ENCODE peak calls at places on chromosomes 2 and 18, in nine cellular contexts. L is HepG2; P is fibroblast of the aortic adventitia; T is right atrium auricular region; H is RWPE1; M is A549; K is left ventricle myocardium inferior; X is CD4-positive, alpha-beta T cell; Y is SK-N-SH. Q is an unnamed sample.

GRCh38 chr18:2971741-2972552 is 41.0 kb downstream of the LPIN2 start:
- DNase-seq in K (peak), Y (no peak), L (no peak), H (no peak), P (no peak), T (peak), X (peak), M (no peak), Q (no peak)

GRCh38 chr2:176455865-176456291 is 186.6 kb downstream of the MTX2 start:
- DNase-seq in X (no peak), Y (peak), K (peak), M (no peak), T (peak), P (peak), H (no peak), L (no peak), Q (no peak)

GRCh38 chr2:201883559-201883958 is 77.2 kb downstream of the CDK15 start:
- DNase-seq in P (no peak), T (no peak), M (no peak), X (no peak), L (no peak), Y (no peak), K (peak), H (no peak), Q (no peak)

GRCh38 chr18:42426496-42427015 is 471.5 kb downstream of the PIK3C3 start:
- DNase-seq in L (no peak), K (no peak), H (no peak), T (no peak), M (no peak), P (peak), X (no peak), Y (no peak), Q (no peak)

GRCh38 chr2:132449868-132450267 is 33.3 kb downstream of the GPR39 start:
- DNase-seq in K (no peak), L (no peak), H (no peak), P (no peak), M (no peak), T (no peak), Y (no peak), X (no peak), Q (no peak)

GRCh38 chr2:190888449-190888848 is 7.8 kb downstream of the GLS start:
- DNase-seq in X (no peak), H (no peak), L (no peak), P (no peak), K (no peak), Y (no peak), M (no peak), T (no peak), Q (no peak)

GRCh38 chr18:21831413-21831831 is 90.8 kb downstream of the MIB1 start:
- DNase-seq in Y (no peak), P (peak), X (no peak), L (no peak), M (no peak), K (no peak), H (no peak), T (no peak), Q (no peak)

GRCh38 chr2:236576053-236576452 is 6.4 kb downstream of the ACKR3 start:
- DNase-seq in K (no peak), X (no peak), L (no peak), P (peak), Y (no peak), M (no peak), H (no peak), T (no peak), Q (no peak)

GRCh38 chr2:175003875-175004729 is 1.1 kb downstream of the CHN1 start:
- DNase-seq in P (peak), M (peak), H (no peak), Y (no peak), T (no peak), X (no peak), L (no peak), K (no peak), Q (no peak)

GRCh38 chr2:215680605-215681598 is 245.0 kb upstream of the FN1 start:
- DNase-seq in Y (no peak), L (peak), M (no peak), H (no peak), X (peak), K (no peak), T (no peak), P (peak), Q (no peak)

GRCh38 chr2:213806125-213806726 is 522.0 kb downstream of the SPAG16 start:
- DNase-seq in P (peak), H (no peak), T (no peak), Y (peak), M (peak), K (no peak), X (no peak), L (peak), Q (no peak)
- TF ChIP-seq CTCF in P (peak), H (peak), T (peak), Y (peak), M (peak), K (peak), X (peak), L (peak), Q (peak)

DNA sequence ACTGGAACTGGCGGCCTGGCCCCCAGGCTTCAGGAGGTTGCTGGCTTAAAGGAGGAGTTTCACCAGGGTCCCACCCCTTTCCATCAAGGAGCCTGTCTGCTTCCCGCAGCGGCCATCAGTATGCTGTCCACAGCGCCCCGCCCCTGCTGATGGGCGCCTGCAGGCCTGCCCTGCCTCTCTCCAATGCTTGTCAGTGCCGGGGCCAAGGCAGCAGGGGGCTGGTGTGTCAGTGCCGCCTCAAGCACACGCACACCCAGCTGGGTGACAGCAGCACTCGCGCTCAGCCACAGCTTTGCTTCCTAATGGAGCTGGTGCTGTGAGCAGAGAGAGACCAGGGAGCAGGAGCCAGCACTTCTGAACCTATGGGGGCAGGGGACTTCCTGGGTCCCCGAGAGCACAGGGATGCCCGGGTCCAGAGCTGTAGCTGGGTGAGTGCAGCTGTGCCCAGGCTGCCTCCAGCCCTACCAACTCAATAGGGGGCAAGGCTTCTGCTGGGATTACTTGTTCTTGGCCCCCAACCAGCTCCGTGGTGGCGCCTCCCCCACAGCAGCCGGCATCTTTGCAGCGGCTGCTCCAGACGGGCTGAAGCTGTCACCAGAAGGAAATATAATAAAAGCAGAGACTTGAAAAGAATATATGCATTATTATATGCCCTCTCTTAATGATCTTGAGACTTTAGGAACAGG is 377.2 kb upstream of the LRATD1 start:
- DNase-seq in T (no peak), K (no peak), X (no peak), M (no peak), P (no peak), H (no peak), Y (peak), L (no peak), Q (no peak)
- TF ChIP-seq CTCF in T (no peak), K (no peak), X (no peak), M (no peak), P (no peak), H (no peak), Y (no peak), L (no peak), Q (no peak)

DNA sequence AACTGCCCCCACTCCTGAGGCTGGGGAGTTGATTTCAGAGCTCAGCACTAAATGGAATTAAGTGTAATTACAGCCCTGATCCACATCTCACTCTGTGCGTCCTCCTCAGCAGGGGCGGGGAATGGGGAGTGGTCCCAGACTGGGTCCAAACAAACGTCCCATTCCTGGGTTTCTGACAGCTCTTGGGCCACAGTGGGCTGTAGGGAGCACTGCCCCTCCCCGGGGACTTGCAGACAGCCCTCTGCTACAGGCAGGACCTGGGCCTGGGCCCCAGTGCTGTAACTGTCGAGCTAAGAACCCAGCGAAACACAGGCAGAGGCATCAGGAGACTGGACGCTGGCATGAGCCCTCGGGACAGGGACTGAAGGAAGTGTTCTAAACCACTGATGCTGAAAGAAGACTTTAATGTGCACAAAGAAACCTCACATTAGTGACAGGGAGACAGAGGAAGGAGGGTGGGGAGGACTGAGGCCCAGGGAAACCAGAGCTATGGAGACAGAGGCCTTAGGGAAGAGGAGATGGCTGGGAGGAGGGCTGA is 5.7 kb upstream of the SEMA4C start:
- DNase-seq in Y (peak), P (no peak), H (no peak), X (no peak), L (peak), M (no peak), K (no peak), T (no peak), Q (peak)
- TF ChIP-seq CTCF in Y (no peak), P (no peak), H (no peak), X (no peak), L (no peak), M (no peak), K (no peak), T (no peak), Q (no peak)

DNA sequence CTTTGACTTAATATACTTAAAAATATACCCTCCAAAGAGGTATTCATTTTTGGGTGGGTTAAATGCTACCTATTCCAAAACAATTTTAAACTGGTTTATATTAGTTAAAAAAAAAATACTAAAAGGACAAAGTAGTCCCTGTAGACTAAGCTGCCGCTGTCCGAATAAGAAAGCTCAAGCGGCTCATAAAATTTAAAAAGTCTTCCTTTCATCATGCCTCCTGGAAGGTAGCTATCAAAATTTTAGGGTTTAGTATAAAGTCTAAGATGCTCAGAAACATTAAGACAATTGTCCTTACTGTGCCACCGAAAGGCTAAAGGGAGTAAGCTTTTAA is 458 bp upstream of the UGGT1 start:
- DNase-seq in H (no peak), M (no peak), P (no peak), X (no peak), T (no peak), Y (no peak), K (no peak), L (no peak), Q (no peak)
- TF ChIP-seq CTCF in H (no peak), M (no peak), P (no peak), X (no peak), T (no peak), Y (no peak), K (no peak), L (no peak), Q (no peak)

GRCh38 chr2:8437949-8438400 is 243.9 kb upstream of the ID2 start:
- DNase-seq in Y (no peak), L (no peak), T (peak), M (no peak), K (no peak), P (no peak), H (no peak), X (no peak), Q (no peak)

GRCh38 chr2:8438996-8439395 is 242.9 kb upstream of the ID2 start:
- DNase-seq in P (no peak), Y (no peak), M (no peak), K (peak), T (peak), L (no peak), X (no peak), H (no peak), Q (no peak)

GRCh38 chr2:8437228-8437948 is 244.5 kb upstream of the ID2 start:
- DNase-seq in T (peak), P (no peak), L (no peak), K (no peak), H (no peak), M (no peak), X (no peak), Y (no peak), Q (no peak)

GRCh38 chr2:8440029-8440778 is 241.7 kb upstream of the ID2 start:
- DNase-seq in P (no peak), L (no peak), H (no peak), X (no peak), K (no peak), M (no peak), Y (no peak), T (peak), Q (no peak)

GRCh38 chr2:8438476-8438875 is 243.4 kb upstream of the ID2 start:
- DNase-seq in H (no peak), M (no peak), T (peak), L (no peak), Y (no peak), X (no peak), P (no peak), K (no peak), Q (no peak)
- TF ChIP-seq CTCF in H (no peak), M (no peak), T (no peak), L (no peak), Y (no peak), X (no peak), P (no peak), K (no peak), Q (no peak)

DNA sequence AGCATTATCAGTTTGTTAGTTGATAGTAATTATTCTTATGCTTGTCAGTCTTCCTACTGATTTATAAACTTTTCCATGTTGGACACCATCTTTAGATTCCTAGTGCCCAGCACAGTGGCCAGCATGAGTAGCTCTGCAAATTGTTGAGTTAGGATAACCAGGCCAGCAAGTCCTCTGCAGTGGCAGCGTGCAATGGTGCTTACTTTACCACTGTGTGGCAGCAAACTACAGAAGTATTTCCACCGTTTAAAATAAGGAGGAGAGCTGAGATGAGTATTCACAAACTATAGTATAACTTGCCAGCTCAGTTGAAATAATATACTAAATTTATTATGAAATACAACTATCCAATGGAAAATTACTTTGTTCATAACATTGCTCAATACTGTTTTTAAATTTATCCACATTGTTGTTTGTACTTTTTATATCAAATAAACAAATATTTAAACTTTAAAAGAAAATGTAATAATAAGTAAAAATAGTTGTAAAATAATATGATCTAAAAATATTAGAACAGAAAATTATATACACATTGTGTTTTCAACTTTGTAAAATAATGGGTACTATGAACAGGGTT is 9.3 kb upstream of the THADA start:
- DNase-seq in X (no peak), K (no peak), H (peak), P (peak), T (no peak), M (peak), L (peak), Y (peak), Q (no peak)
- TF ChIP-seq CTCF in X (peak), K (peak), H (peak), P (peak), T (peak), M (peak), L (peak), Y (peak), Q (peak)

GRCh38 chr18:48609114-48609513 is 70.3 kb downstream of the CTIF start:
- DNase-seq in L (no peak), T (no peak), K (no peak), M (no peak), X (no peak), Y (no peak), H (no peak), P (no peak), Q (no peak)

GRCh38 chr18:48608581-48608980 is 69.8 kb downstream of the CTIF start:
- DNase-seq in K (no peak), L (no peak), T (no peak), P (no peak), H (no peak), M (no peak), X (no peak), Y (no peak), Q (no peak)

GRCh38 chr18:48607049-48607984 is 68.5 kb downstream of the CTIF start:
- DNase-seq in Y (no peak), K (peak), H (no peak), T (no peak), M (no peak), X (no peak), L (peak), P (peak), Q (no peak)

GRCh38 chr18:48602759-48603390 is 64.0 kb downstream of the CTIF start:
- DNase-seq in K (no peak), X (no peak), M (no peak), Y (no peak), P (no peak), H (no peak), L (no peak), T (no peak), Q (no peak)

DNA sequence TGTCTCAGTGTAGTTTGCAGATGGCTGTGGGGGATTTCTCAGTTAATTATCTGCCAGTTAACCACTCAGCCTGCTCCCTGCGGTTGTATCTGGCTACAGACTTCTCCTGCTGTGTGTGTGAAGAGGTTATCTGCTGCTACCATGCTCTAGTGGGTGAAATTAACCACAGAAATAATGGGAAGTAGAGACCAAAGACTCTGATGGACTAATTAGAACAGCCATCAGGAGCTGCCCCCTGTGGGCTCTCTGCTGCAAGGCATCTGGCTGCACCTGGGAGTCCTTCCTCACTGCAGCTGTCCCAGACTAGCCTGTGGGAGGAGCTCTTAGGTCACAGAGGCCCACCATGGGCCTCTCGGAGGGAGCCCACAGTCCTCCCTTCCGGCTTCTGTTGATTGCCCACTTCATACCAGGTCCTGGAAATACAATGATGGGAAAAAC is 66.6 kb downstream of the CTIF start:
- DNase-seq in M (no peak), H (no peak), T (no peak), P (no peak), L (peak), X (no peak), K (no peak), Y (peak), Q (no peak)
- TF ChIP-seq CTCF in M (peak), H (no peak), T (no peak), P (no peak), L (peak), X (no peak), K (no peak), Y (peak), Q (peak)

GRCh38 chr2:23292024-23292423 is 93.0 kb upstream of the KLHL29 start:
- DNase-seq in K (no peak), M (no peak), Y (no peak), T (no peak), L (no peak), H (no peak), P (no peak), X (no peak), Q (no peak)
- TF ChIP-seq CTCF in K (no peak), M (no peak), Y (peak), T (no peak), L (peak), H (no peak), P (no peak), X (no peak), Q (no peak)

GRCh38 chr2:204078003-204078698 is 141.6 kb downstream of the ICOS start:
- DNase-seq in T (no peak), L (no peak), M (no peak), K (no peak), Y (no peak), H (no peak), X (no peak), P (no peak), Q (no peak)

GRCh38 chr2:204069804-204070203 is 133.2 kb downstream of the ICOS start:
- DNase-seq in K (no peak), Y (no peak), X (no peak), P (no peak), H (no peak), T (no peak), M (no peak), L (no peak), Q (no peak)

GRCh38 chr2:204074434-204074833 is 137.9 kb downstream of the ICOS start:
- DNase-seq in L (no peak), Y (peak), K (no peak), T (no peak), H (no peak), M (no peak), X (no peak), P (peak), Q (no peak)

DNA sequence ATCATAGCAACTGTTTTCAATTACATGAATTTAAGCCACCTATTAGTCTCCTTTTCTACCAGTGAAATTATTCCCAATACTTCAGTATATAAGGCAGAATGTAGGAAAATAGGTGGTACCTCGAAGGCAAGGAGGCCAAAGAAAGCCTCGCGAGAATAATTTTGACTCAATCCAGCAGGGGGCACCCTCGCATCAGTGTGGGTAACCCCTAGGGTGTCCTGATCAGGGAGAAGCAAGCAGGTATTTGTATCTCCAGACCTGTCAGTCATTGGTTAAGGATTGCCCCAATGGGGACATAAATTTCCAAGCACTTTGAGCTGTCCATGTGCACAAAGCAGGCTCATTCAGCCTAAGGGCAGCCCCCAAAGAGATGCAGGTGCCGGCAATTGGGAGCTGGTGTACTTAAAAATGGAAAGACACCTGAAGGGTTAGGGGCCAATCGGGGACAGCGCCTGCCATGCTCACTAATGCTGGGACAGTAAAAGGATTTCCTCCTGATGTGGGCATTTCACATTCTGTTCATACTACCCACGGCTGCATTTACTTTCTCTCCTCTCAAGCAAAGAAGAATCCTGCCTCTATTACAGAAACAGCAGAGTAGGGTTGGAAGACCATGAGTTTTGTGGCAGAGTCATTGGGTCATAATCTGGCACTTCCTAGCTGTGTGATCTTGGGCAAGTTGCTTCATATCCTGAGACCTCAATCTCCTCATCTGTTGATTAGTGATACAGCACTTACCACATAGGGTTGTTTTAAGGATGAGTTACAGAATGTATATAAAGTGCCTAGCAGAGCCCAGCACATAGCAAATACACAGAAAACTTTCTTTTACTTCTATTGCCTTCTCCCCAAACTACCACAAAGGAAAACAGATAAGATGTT is 136.1 kb downstream of the ICOS start:
- DNase-seq in L (peak), T (no peak), P (peak), X (peak), K (no peak), H (no peak), Y (peak), M (peak), Q (no peak)
- TF ChIP-seq CTCF in L (peak), T (peak), P (peak), X (peak), K (peak), H (no peak), Y (peak), M (peak), Q (peak)

Q was measured in D721Med.